ENCODE peak calls at places on chromosomes 12 and 14, in seven cellular contexts. E is suprapubic skin, K is A549, Y is heart left ventricle, T is esophagus squamous epithelium, U is IMR-90, C is adrenal gland. Q is an unnamed sample.

GRCh38 chr12:95218164-95218851 is 701 bp downstream of the VEZT start:
- DNase-seq in E (no peak), C (peak), U (peak), K (no peak), Y (no peak), T (no peak), Q (peak)

GRCh38 chr12:93549174-93549573 is 23.3 kb upstream of the SOCS2 start:
- DNase-seq in Y (no peak), E (no peak), U (no peak), C (no peak), K (no peak), T (no peak), Q (no peak)

GRCh38 chr14:24339284-24340151 is at the start of gene RIPK3:
- DNase-seq in T (no peak), K (no peak), C (no peak), Y (peak), E (peak), U (no peak), Q (no peak)

GRCh38 chr12:9779209-9779608 is 18.5 kb upstream of the CD69 start:
- DNase-seq in U (no peak), C (no peak), T (no peak), K (no peak), Y (no peak), E (no peak), Q (no peak)

GRCh38 chr12:49190317-49190716 is 1.4 kb upstream of the TUBA1A start:
- DNase-seq in U (no peak), T (no peak), Y (no peak), E (no peak), C (no peak), K (no peak), Q (no peak)

GRCh38 chr14:77041837-77042557 is 13.5 kb upstream of the IRF2BPL start:
- DNase-seq in T (no peak), K (no peak), U (peak), E (no peak), C (peak), Y (peak), Q (no peak)

GRCh38 chr12:12365931-12366431 is 9.1 kb downstream of the BORCS5 start:
- DNase-seq in C (no peak), K (no peak), U (peak), Y (no peak), T (no peak), E (no peak), Q (no peak)

GRCh38 chr12:96687719-96688118 is 198.3 kb downstream of the CFAP54 start:
- DNase-seq in E (no peak), Y (no peak), U (no peak), T (no peak), K (no peak), C (no peak), Q (no peak)

GRCh38 chr14:100522616-100523021 is 64.6 kb downstream of the BEGAIN start:
- DNase-seq in C (peak), Y (no peak), T (no peak), E (peak), K (no peak), U (no peak), Q (no peak)

GRCh38 chr14:33848706-33849454 is 102.0 kb downstream of the EGLN3 start:
- DNase-seq in C (peak), U (peak), K (peak), Y (peak), T (no peak), E (no peak), Q (peak)

GRCh38 chr12:12764824-12765223 is 20.6 kb upstream of the APOLD1 start:
- DNase-seq in T (no peak), C (no peak), U (no peak), Y (no peak), E (no peak), K (no peak), Q (no peak)

GRCh38 chr12:106096376-106096775 is 42.4 kb downstream of the NUAK1 start:
- DNase-seq in C (no peak), Y (peak), E (peak), U (no peak), T (no peak), K (peak), Q (no peak)

GRCh38 chr12:29569392-29569791 is 71.9 kb upstream of the OVCH1 start:
- DNase-seq in C (no peak), T (no peak), Y (no peak), K (no peak), U (no peak), E (no peak), Q (no peak)

GRCh38 chr14:55075628-55076027 is 24.2 kb downstream of the MAPK1IP1L start:
- DNase-seq in Y (no peak), U (peak), K (no peak), C (no peak), T (no peak), E (no peak), Q (no peak)

GRCh38 chr12:810635-811415 is 58.4 kb downstream of the WNK1 start:
- DNase-seq in U (peak), K (no peak), E (no peak), C (no peak), T (no peak), Y (no peak), Q (no peak)

GRCh38 chr12:90816353-90817089 is 138.5 kb downstream of the CCER1 start:
- DNase-seq in U (peak), T (no peak), Y (no peak), C (no peak), E (no peak), K (no peak), Q (no peak)

GRCh38 chr12:81095470-81096232 is 17.8 kb downstream of the ACSS3 start:
- DNase-seq in U (no peak), C (no peak), Y (no peak), E (no peak), K (no peak), T (no peak), Q (no peak)

GRCh38 chr12:67068773-67069450 is 200.2 kb upstream of the CAND1 start:
- DNase-seq in U (peak), C (peak), Y (peak), K (peak), E (no peak), T (no peak), Q (no peak)

GRCh38 chr14:92323031-92323915 is at the start of gene SLC24A4:
- DNase-seq in E (no peak), C (no peak), T (no peak), K (peak), Y (peak), U (no peak), Q (no peak)

GRCh38 chr14:36654185-36655053 is 7.2 kb upstream of the PAX9 start:
- DNase-seq in C (no peak), T (no peak), U (no peak), E (no peak), K (no peak), Y (no peak), Q (no peak)

GRCh38 chr14:59213368-59214315 is 25.2 kb downstream of the DAAM1 start:
- DNase-seq in E (no peak), C (no peak), Y (no peak), K (no peak), T (no peak), U (peak), Q (no peak)

GRCh38 chr12:111393700-111394275 is 11.9 kb upstream of the SH2B3 start:
- DNase-seq in Y (peak), E (no peak), K (no peak), C (peak), U (peak), T (no peak), Q (no peak)

GRCh38 chr14:97411938-97412612 is 614.9 kb downstream of the VRK1 start:
- DNase-seq in K (no peak), C (no peak), T (no peak), U (no peak), E (no peak), Y (no peak), Q (no peak)

GRCh38 chr12:29389295-29389919 is 8.4 kb upstream of the ERGIC2 start:
- DNase-seq in E (no peak), Y (peak), U (no peak), T (no peak), K (no peak), C (no peak), Q (no peak)

GRCh38 chr12:110684322-110684836 is 4.5 kb downstream of the HVCN1 start:
- DNase-seq in C (no peak), E (no peak), K (no peak), Y (no peak), U (peak), T (no peak), Q (no peak)

GRCh38 chr12:111447571-111448265 is 42.0 kb downstream of the SH2B3 start:
- DNase-seq in K (no peak), E (no peak), U (no peak), C (peak), T (no peak), Y (no peak), Q (no peak)

GRCh38 chr14:54804720-54805060 is 97.9 kb downstream of the GCH1 start:
- DNase-seq in U (no peak), C (no peak), K (no peak), Y (no peak), T (no peak), E (no peak), Q (no peak)

GRCh38 chr14:56554301-56554700 is 25.3 kb upstream of the TMEM260 start:
- DNase-seq in T (no peak), K (no peak), U (no peak), E (no peak), Y (no peak), C (no peak), Q (no peak)

GRCh38 chr14:100132161-100132902 is 27.1 kb downstream of the DEGS2 start:
- DNase-seq in K (no peak), Y (no peak), T (no peak), E (no peak), C (no peak), U (no peak), Q (peak)

GRCh38 chr14:69500736-69501135 is 16.2 kb downstream of the PLEKHD1 start:
- DNase-seq in T (no peak), C (no peak), E (no peak), K (no peak), U (no peak), Y (no peak), Q (no peak)

GRCh38 chr12:21305666-21306065 is 29.1 kb downstream of the SLCO1A2 start:
- DNase-seq in C (no peak), Y (no peak), T (no peak), E (no peak), U (no peak), K (no peak), Q (no peak)

GRCh38 chr12:88052686-88053085 is 23.5 kb upstream of the C12orf50 start:
- DNase-seq in E (no peak), U (peak), C (no peak), K (peak), T (no peak), Y (no peak), Q (no peak)

GRCh38 chr14:89418452-89418851 is 1.4 kb upstream of the FOXN3 start:
- DNase-seq in U (no peak), Y (no peak), C (no peak), K (no peak), T (no peak), E (peak), Q (no peak)

GRCh38 chr14:89417469-89418225 is 614 bp upstream of the FOXN3 start:
- DNase-seq in E (peak), Y (peak), C (peak), T (peak), U (peak), K (peak), Q (no peak)

GRCh38 chr14:89415139-89415538 is 1.9 kb downstream of the FOXN3 start:
- DNase-seq in Y (no peak), U (no peak), E (no peak), C (no peak), K (no peak), T (no peak), Q (no peak)

GRCh38 chr14:89417111-89417468 is at the start of gene FOXN3:
- DNase-seq in K (peak), U (peak), C (peak), T (peak), E (peak), Y (peak), Q (peak)

DNA sequence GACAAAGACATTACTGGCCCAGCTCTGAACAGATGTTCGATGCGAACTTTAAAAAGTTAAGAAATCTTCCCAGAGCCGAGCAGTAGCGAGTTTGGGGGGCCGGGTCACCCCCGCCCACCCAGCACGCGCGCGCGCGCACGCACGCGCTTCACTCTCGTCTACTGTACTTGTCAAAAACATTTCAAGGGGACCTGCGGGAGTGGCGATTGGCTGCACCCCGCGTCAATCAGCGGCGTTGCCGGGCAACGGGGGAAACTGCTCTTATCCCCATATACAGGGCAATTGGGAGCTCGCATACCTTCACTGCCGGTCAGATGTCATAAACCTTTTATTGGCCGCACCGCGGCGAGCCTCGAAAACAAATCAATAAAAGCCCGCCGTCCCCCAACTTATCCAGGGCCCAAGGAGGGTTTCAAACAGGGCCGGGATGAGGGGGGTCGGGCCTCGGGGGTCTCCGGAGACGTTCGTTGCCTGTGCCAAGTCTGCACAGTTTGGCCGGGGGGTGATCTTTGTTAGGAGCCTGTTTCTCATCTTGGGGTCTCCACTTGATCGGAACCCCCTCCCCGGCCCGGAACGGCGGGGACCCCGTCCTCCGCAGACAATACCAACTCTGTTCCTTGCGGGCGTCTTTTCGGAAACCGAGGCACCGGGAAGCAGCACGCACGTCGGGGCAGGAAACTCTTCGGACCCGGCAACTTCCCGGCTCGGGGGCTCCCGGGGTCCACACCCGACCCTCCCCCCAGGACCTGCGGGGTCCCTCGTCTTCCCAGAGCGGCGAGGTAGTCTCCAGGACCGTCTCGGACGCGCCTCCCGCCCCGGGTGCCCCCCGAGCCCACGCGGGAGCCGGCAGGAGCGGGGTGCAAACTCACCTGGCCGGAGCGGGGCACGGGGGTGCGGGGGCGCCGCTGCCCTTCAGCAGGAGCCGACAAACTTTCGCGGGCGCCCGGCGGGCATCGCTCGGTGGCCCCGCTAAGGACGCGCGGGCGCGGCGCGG is 734 bp downstream of the FOXN3 start:
- DNase-seq in U (peak), K (peak), Y (peak), E (peak), T (peak), C (peak), Q (peak)
- TF ChIP-seq POLR2A in U (peak), K (no peak), Y (no peak), E (peak), T (no peak), C (peak), Q (no peak)

GRCh38 chr12:6533653-6534157 is 612 bp upstream of the GAPDH start:
- DNase-seq in U (peak), Y (peak), K (peak), C (peak), T (no peak), E (no peak), Q (no peak)

GRCh38 chr12:6532051-6532926 is 2.0 kb upstream of the GAPDH start:
- DNase-seq in U (peak), K (peak), Y (peak), E (no peak), C (peak), T (no peak), Q (peak)

GRCh38 chr12:6534914-6535696 is 788 bp downstream of the GAPDH start:
- DNase-seq in K (peak), T (no peak), E (peak), Y (peak), U (peak), C (peak), Q (no peak)

GRCh38 chr12:6534158-6534913 is at the start of gene GAPDH:
- DNase-seq in E (peak), U (peak), C (peak), T (peak), K (peak), Y (peak), Q (peak)

GRCh38 chr12:6532927-6533652 is 1.2 kb upstream of the GAPDH start:
- DNase-seq in E (peak), U (peak), C (peak), Y (peak), T (no peak), K (peak), Q (no peak)
- TF ChIP-seq POLR2A in E (no peak), U (no peak), C (no peak), Y (no peak), T (no peak), K (peak), Q (peak)

GRCh38 chr12:120262852-120263724 is 2.4 kb downstream of the PXN start:
- DNase-seq in Y (peak), C (no peak), T (no peak), U (no peak), K (no peak), E (no peak), Q (no peak)
- TF ChIP-seq POLR2A in Y (no peak), C (no peak), T (no peak), U (no peak), K (no peak), E (no peak), Q (no peak)

GRCh38 chr14:61281186-61281676 is at the start of gene TMEM30B:
- DNase-seq in U (no peak), E (peak), K (no peak), T (no peak), Y (peak), C (no peak), Q (no peak)
- TF ChIP-seq POLR2A in U (no peak), E (no peak), K (no peak), T (no peak), Y (no peak), C (no peak), Q (no peak)

GRCh38 chr14:22886500-22887259 is 3.7 kb downstream of the REM2 start:
- DNase-seq in U (peak), C (peak), E (peak), Y (peak), K (peak), T (no peak), Q (no peak)
- TF ChIP-seq POLR2A in U (no peak), C (peak), E (no peak), Y (no peak), K (peak), T (no peak), Q (no peak)

DNA sequence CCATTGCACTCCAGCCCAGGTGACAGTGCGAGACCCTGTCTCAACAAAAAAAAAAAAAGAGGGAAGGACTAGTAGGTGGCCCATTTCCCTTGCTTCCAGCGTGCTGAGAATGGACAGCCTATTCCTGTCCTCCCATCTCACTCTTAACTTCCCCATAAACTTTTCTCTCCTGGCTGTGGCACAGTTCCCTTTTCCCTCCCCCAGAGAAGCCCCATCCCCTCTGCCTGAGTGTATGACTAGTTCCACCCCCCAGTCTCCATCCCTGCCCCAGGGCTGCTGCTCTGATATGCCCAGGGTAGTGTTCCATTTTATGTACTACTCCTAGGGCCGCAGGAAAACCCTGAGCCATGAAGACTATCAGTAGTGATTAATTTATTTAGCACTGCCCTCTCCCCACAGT is 11.3 kb upstream of the CHD4 start:
- DNase-seq in T (no peak), U (no peak), K (no peak), E (no peak), Y (peak), C (no peak), Q (no peak)
- TF ChIP-seq POLR2A in T (no peak), U (no peak), K (no peak), E (no peak), Y (no peak), C (no peak), Q (no peak)

GRCh38 chr14:105397350-105397931 is 897 bp upstream of the TEX22 start:
- DNase-seq in Y (peak), U (no peak), K (no peak), C (no peak), T (no peak), E (no peak), Q (no peak)

GRCh38 chr14:105399441-105399775 is 1.1 kb downstream of the TEX22 start:
- DNase-seq in E (no peak), Y (peak), T (no peak), K (no peak), C (no peak), U (no peak), Q (no peak)

GRCh38 chr14:105400016-105400415 is 1.7 kb downstream of the TEX22 start:
- DNase-seq in E (no peak), C (no peak), T (no peak), U (no peak), Y (peak), K (no peak), Q (no peak)

GRCh38 chr14:105398726-105399440 is 545 bp downstream of the TEX22 start:
- DNase-seq in K (peak), U (peak), C (no peak), T (no peak), Y (no peak), E (no peak), Q (no peak)

DNA sequence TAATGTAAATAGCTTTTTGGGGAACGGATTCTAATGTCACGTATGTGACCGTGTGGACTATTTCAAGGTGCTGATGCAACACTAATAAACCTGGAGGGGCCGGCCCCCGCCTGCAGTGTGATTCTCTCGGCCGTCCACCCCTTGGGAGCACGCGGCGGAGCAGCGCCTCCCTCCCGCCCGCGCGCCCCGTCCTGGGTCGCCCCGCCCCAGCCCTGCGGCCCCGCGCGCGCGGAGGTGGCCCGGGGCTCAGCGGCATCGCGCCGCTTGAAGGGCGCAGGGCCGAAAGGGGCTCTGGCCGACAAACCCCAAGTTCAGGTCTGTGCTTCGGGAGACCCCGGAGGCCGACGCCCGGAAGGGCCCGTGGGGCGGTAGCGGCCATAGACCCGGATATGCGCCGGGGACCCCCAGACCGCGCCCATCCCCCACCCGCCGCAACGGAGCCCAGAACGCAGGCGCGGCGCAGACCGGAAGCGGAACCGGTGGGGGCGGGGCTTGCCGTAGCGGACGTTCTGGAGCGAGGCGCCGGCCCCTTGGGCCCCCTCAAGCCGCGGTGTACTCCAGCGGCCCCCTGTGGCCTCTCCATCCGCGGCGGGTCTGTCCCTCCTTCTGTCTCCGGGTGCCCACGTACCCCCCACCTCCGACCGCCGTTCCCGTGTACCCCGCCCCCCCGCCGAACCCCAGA is at the start of gene TEX22:
- DNase-seq in E (peak), Y (peak), K (peak), T (peak), U (peak), C (peak), Q (peak)
- TF ChIP-seq POLR2A in E (peak), Y (no peak), K (peak), T (peak), U (peak), C (no peak), Q (peak)